ENCODE peak calls at places on chromosomes 11 and 22, in eight cellular contexts. F is endothelial cell of umbilical vein, S is HCT116, W is transverse colon, C is K562, Y is stomach, P is sigmoid colon, T is GM12878. M is an unnamed sample.
A peak's percentile ranks its signal among the peaks of the same experiment; 100 is the strongest.

GRCh38 chr11:121596195-121597145 is 143.7 kb upstream of the SORL1-AS1 start:
- DNase-seq in T (no peak), S (no peak), P (no peak), F (no peak), Y (no peak), C (no peak), W (no peak), M (no peak)

GRCh38 chr11:65710424-65710823 is 1.6 kb upstream of the KAT5 start:
- DNase-seq in Y (no peak), P (no peak), S (no peak), C (no peak), T (no peak), W (no peak), F (no peak), M (no peak)

GRCh38 chr22:24002272-24002671 is 3.0 kb downstream of the GSTT4 start:
- DNase-seq in W (no peak), T (no peak), S (no peak), C (no peak), P (no peak), F (no peak), Y (no peak), M (no peak)

GRCh38 chr11:129960216-129961214 is 42.1 kb downstream of the PRDM10 start:
- DNase-seq in C (no peak), Y (no peak), W (no peak), S (peak; percentile 56), P (no peak), T (peak; percentile 34), F (peak; percentile 58), M (no peak)

GRCh38 chr11:123261345-123262106 is 66.5 kb upstream of the CLMP start:
- DNase-seq in F (peak; percentile 68), C (peak; percentile 81), P (peak; percentile 91), Y (peak; percentile 84), S (peak; percentile 62), W (peak; percentile 85), T (no peak), M (peak; percentile 48)

GRCh38 chr11:3056296-3057068 is 741 bp downstream of the CARS1 start:
- DNase-seq in F (peak; percentile 26), T (no peak), P (peak; percentile 66), W (peak; percentile 37), Y (peak; percentile 54), C (peak; percentile 48), S (no peak), M (no peak)

GRCh38 chr22:24420072-24420976 is 7.1 kb upstream of the ADORA2A start:
- DNase-seq in S (no peak), P (peak; percentile 72), Y (no peak), C (no peak), T (no peak), W (no peak), F (peak; percentile 94), M (no peak)

GRCh38 chr11:45185228-45185729 is 38.8 kb downstream of the PRDM11 start:
- DNase-seq in P (no peak), Y (no peak), C (peak; percentile 80), F (no peak), T (no peak), W (no peak), S (no peak), M (no peak)

GRCh38 chr22:49153921-49154320 is 673.8 kb downstream of the BRD1 start:
- DNase-seq in S (no peak), T (no peak), P (no peak), Y (no peak), C (no peak), W (no peak), F (no peak), M (no peak)

GRCh38 chr22:47601666-47602065 is 839.2 kb downstream of the TBC1D22A start:
- DNase-seq in T (no peak), S (no peak), C (no peak), W (no peak), F (no peak), Y (peak; percentile 18), P (peak; percentile 32), M (no peak)

GRCh38 chr22:29313126-29314071 is 2.1 kb downstream of the RASL10A start:
- DNase-seq in Y (no peak), P (peak; percentile 70), S (peak; percentile 34), W (peak; percentile 48), T (no peak), C (peak; percentile 21), F (peak; percentile 50), M (peak; percentile 23)

GRCh38 chr11:61369372-61370348 is 7.5 kb downstream of the TMEM138 start:
- DNase-seq in P (peak; percentile 76), Y (no peak), C (no peak), F (no peak), W (no peak), T (peak; percentile 77), S (no peak), M (no peak)

GRCh38 chr22:26476705-26477340 is 6.8 kb downstream of the HPS4 start:
- DNase-seq in Y (no peak), S (no peak), C (no peak), F (no peak), T (no peak), W (no peak), P (no peak), M (no peak)

GRCh38 chr11:14148653-14149273 is 186.2 kb downstream of the SPON1 start:
- DNase-seq in Y (no peak), T (no peak), C (peak; percentile 10), P (no peak), S (peak; percentile 29), W (no peak), F (peak; percentile 36), M (no peak)

GRCh38 chr11:30758012-30758411 is 171.9 kb upstream of the MPPED2 start:
- DNase-seq in F (peak; percentile 70), W (no peak), T (no peak), C (no peak), P (no peak), S (no peak), Y (no peak), M (no peak)

GRCh38 chr22:49487950-49488349 is 339.7 kb downstream of the BRD1 start:
- DNase-seq in F (no peak), P (no peak), W (no peak), Y (no peak), C (no peak), S (peak; percentile 62), T (no peak), M (no peak)

GRCh38 chr22:26610072-26610958 is 7.5 kb downstream of the CRYBB1 start:
- DNase-seq in S (no peak), C (no peak), P (no peak), W (peak; percentile 75), Y (peak; percentile 35), T (peak; percentile 93), F (no peak), M (peak; percentile 76)

GRCh38 chr11:22169833-22170232 is 23.1 kb upstream of the ANO5 start:
- DNase-seq in Y (no peak), P (no peak), T (no peak), W (no peak), S (no peak), C (no peak), F (no peak), M (no peak)

DNA sequence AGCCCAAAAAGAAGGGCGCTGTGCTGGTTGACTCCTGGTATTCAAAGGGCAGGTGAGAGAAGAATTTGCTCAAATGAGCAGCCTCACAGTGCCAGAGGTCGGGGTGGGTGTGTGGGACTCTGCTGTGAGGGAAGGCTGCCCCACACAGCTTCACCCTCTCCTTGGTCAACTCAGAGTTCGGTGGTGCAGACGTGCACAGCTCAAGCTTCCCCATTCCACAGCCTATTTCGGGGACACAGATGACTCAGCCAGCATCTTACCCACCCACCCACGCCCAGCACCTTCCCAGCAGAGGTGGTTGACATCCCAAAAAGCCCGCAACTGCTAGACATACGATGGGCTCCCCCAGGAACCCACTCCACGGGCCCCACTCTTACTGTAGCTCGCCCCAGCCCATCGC is 46.5 kb upstream of the CCND1 start:
- DNase-seq in C (no peak), S (no peak), P (no peak), T (no peak), Y (no peak), F (no peak), W (no peak), M (no peak)
- TF ChIP-seq POLR2A in C (no peak), S (no peak), P (no peak), T (no peak), Y (no peak), F (no peak), W (no peak), M (no peak)

GRCh38 chr11:782264-783174 is 5.2 kb upstream of the GATD1 start:
- DNase-seq in F (no peak), W (no peak), Y (no peak), P (no peak), T (no peak), S (no peak), C (no peak), M (no peak)
- TF ChIP-seq POLR2AphosphoS5 in F (no peak), W (no peak), Y (no peak), P (no peak), T (no peak), S (peak; percentile 17), C (no peak), M (no peak)

GRCh38 chr11:83156150-83156995 is 558 bp upstream of the PCF11 start:
- DNase-seq in S (peak; percentile 99), Y (peak; percentile 99), C (peak; percentile 93), W (peak; percentile 99), T (peak; percentile 100), F (peak; percentile 100), P (peak; percentile 100), M (peak; percentile 82)
- TF ChIP-seq POLR2A in S (peak; percentile 56), Y (no peak), C (peak; percentile 49), W (no peak), T (no peak), F (no peak), P (peak; percentile 85), M (no peak)

GRCh38 chr11:43943931-43944751 is 1.7 kb downstream of the C11orf96 start:
- DNase-seq in Y (no peak), S (no peak), P (peak; percentile 74), C (no peak), T (no peak), W (no peak), F (peak; percentile 14), M (no peak)

GRCh38 chr11:43944761-43945311 is 2.4 kb downstream of the C11orf96 start:
- DNase-seq in T (no peak), C (peak; percentile 83), Y (peak; percentile 78), P (peak; percentile 86), S (no peak), F (peak; percentile 51), W (peak; percentile 75), M (peak; percentile 66)

GRCh38 chr11:43941257-43941879 is 1.1 kb upstream of the C11orf96 start:
- DNase-seq in P (peak; percentile 65), F (no peak), Y (no peak), C (no peak), T (no peak), S (no peak), W (no peak), M (no peak)

GRCh38 chr11:43943357-43943930 is 1.0 kb downstream of the C11orf96 start:
- DNase-seq in T (no peak), P (no peak), F (peak; percentile 42), C (no peak), Y (no peak), W (no peak), S (no peak), M (no peak)

DNA sequence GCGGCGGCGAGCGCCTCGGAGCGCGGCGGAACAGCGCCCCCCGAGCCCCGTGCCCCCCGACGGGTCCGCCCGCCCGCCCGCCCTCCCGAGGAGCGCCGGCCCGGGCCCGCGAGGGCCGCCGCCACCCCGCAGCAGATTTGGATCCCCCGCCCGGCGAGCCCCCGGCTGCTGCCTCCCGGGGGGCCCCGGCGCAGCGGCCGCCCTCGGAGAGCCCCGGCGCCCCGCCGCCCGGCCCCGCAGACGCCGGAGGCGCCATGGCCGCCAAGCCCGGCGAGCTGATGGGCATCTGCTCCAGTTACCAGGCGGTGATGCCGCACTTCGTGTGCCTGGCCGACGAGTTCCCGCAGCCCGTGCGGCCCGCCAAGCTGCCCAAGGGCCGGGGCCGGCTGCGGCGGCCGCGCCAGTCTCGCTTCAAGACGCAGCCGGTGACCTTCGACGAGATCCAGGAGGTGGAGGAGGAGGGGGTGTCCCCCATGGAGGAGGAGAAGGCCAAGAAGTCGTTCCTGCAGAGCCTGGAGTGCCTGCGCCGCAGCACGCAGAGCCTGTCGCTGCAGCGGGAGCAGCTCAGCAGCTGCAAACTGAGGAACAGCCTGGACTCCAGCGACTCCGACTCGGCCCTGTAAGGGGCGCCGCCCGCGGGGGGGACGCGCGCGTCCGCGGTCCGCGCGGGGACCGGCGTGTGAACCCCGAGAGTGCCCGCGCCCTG is 367 bp downstream of the C11orf96 start:
- DNase-seq in S (no peak), C (peak; percentile 73), Y (no peak), P (peak; percentile 78), F (peak; percentile 59), T (no peak), W (no peak), M (no peak)
- TF ChIP-seq POLR2AphosphoS5 in S (no peak), C (no peak), Y (peak; percentile 51), P (peak; percentile 12), F (peak; percentile 14), T (no peak), W (peak; percentile 11), M (no peak)